ENCODE peak calls at places on chromosome 21, in nine cellular contexts. W, K, F, X, V, N, J, R and A are unnamed samples. For H3K4me1 and H3K27me3, the result is how much of the 10 kb centered on the place peaks cover.

GRCh38 chr21:33259428-33259827 is 6.7 kb upstream of the IL10RB start:
- DNase-seq in F (no peak), R (no peak), J (no peak), K (no peak), N (no peak), V (no peak), W (no peak), X (no peak), A (no peak)

GRCh38 chr21:34697826-34698225 is 29.0 kb downstream of the CLIC6 start:
- DNase-seq in W (no peak), X (no peak), K (no peak), N (no peak), V (peak), J (no peak), F (no peak), R (no peak), A (no peak)

GRCh38 chr21:16563795-16564194 is 834.0 kb downstream of the USP25 start:
- DNase-seq in N (no peak), X (no peak), V (peak), J (no peak), R (no peak), F (no peak), K (no peak), W (no peak), A (no peak)

GRCh38 chr21:36699026-36699545 is at the start of gene SIM2:
- DNase-seq in V (peak), K (no peak), N (no peak), W (no peak), J (no peak), R (no peak), F (no peak), X (no peak), A (no peak)

GRCh38 chr21:43808832-43809251 is 19.5 kb downstream of the RRP1 start:
- DNase-seq in R (no peak), W (no peak), N (no peak), K (no peak), X (no peak), J (no peak), V (no peak), F (no peak), A (no peak)

GRCh38 chr21:35408401-35408800 is 359.3 kb upstream of the RUNX1 start:
- DNase-seq in V (no peak), K (no peak), W (no peak), X (no peak), F (no peak), R (no peak), J (no peak), N (no peak), A (no peak)

GRCh38 chr21:17491716-17492414 is 21.0 kb upstream of the CXADR start:
- DNase-seq in R (no peak), F (no peak), W (no peak), X (no peak), J (no peak), K (no peak), V (peak), N (no peak), A (no peak)

GRCh38 chr21:36059823-36060158 is 535 bp downstream of the SETD4 start:
- DNase-seq in J (no peak), K (peak), R (no peak), X (no peak), F (no peak), V (no peak), N (peak), W (peak), A (peak)

GRCh38 chr21:44085491-44086321 is 21.5 kb upstream of the PWP2 start:
- DNase-seq in F (no peak), J (no peak), W (no peak), N (peak), V (no peak), X (no peak), R (no peak), K (no peak), A (peak)

GRCh38 chr21:35084869-35085268 is 35.8 kb upstream of the RUNX1 start:
- DNase-seq in J (no peak), W (no peak), R (no peak), K (no peak), X (no peak), N (no peak), V (no peak), F (no peak), A (no peak)

GRCh38 chr21:33264561-33264960 is 1.6 kb upstream of the IL10RB start:
- DNase-seq in V (no peak), N (no peak), F (no peak), W (no peak), X (no peak), K (no peak), R (no peak), J (no peak), A (no peak)

DNA sequence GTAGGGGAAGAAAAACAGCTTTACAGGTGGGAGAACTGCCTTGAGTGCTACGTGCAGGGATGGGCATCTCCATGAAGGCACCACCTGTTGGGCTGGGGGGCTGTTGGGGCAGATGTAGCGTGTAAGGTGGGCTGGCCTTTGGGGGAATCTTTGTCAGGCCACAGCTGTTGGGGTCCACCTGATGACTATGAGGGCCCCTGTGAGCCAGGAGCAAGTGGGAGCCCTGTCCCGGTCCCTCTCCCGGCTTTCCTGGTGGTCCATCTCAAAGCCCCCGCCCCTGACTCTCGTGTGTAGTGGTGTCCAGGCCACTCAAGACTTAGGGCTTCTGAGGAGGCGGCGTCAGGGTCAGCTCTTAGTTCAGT is 13.5 kb downstream of the SLC37A1 start:
- DNase-seq in F (no peak), K (no peak), J (no peak), N (no peak), V (no peak), X (no peak), W (no peak), R (no peak), A (no peak)
- H3K4me1 ChIP-seq in F (under half), K (half or more), J (under half), N (under half), V (under half), X (under half), W (under half), R (under half), A (under half)

GRCh38 chr21:41321908-41322495 is 5.4 kb downstream of the FAM3B start:
- DNase-seq in J (no peak), X (no peak), F (no peak), K (no peak), W (no peak), V (no peak), N (no peak), R (no peak), A (no peak)
- H3K27me3 ChIP-seq in J (under half), X (under half), F (under half), K (under half), W (under half), V (under half), N (half or more), R (under half), A (under half)

GRCh38 chr21:39168800-39169199 is 14.5 kb downstream of the PSMG1 start:
- DNase-seq in J (no peak), X (no peak), R (no peak), N (no peak), K (no peak), V (no peak), F (no peak), W (no peak), A (no peak)
- H3K4me1 ChIP-seq in J (under half), X (under half), R (under half), N (under half), K (under half), V (under half), F (under half), W (under half), A (under half)

GRCh38 chr21:42425603-42425985 is 21.9 kb downstream of the UBASH3A start:
- DNase-seq in J (no peak), V (no peak), R (no peak), W (no peak), N (no peak), K (no peak), F (no peak), X (no peak), A (no peak)

GRCh38 chr21:42424848-42425602 is 21.3 kb downstream of the UBASH3A start:
- DNase-seq in N (no peak), J (peak), R (peak), X (peak), W (no peak), V (no peak), F (no peak), K (peak), A (no peak)

GRCh38 chr21:42423685-42424084 is 20.0 kb downstream of the UBASH3A start:
- DNase-seq in F (no peak), R (no peak), J (no peak), K (no peak), N (no peak), X (no peak), W (no peak), V (no peak), A (no peak)

GRCh38 chr21:42421018-42421793 is 17.5 kb downstream of the UBASH3A start:
- DNase-seq in J (no peak), K (peak), F (no peak), N (no peak), V (no peak), X (no peak), R (no peak), W (no peak), A (no peak)

DNA sequence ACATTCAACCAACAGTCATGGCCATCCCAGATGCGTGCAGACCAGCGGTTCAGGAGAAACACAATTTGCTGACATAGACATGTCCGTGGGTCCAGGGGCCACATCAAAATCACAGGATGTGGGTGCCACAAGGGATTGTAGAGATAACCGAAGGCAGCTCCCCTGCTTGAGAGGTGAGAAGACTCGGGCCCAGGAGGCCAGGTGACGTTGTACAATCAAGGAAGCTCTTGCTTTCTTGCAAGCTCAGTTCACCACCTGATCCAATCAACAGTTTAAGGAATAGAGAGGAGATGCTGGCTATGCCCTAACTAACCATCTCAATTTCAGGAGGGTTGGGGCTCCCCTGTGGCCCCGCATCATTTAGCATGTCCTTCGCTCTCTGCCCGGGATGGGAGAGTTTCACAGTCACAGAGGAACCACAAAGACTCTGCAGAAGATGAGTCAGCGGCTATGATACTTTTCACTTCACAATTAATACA is 19.5 kb downstream of the UBASH3A start:
- DNase-seq in X (no peak), W (no peak), V (no peak), F (no peak), J (peak), R (no peak), K (peak), N (no peak), A (no peak)
- H3K27me3 ChIP-seq in X (under half), W (under half), V (under half), F (under half), J (under half), R (under half), K (under half), N (half or more), A (under half)

DNA sequence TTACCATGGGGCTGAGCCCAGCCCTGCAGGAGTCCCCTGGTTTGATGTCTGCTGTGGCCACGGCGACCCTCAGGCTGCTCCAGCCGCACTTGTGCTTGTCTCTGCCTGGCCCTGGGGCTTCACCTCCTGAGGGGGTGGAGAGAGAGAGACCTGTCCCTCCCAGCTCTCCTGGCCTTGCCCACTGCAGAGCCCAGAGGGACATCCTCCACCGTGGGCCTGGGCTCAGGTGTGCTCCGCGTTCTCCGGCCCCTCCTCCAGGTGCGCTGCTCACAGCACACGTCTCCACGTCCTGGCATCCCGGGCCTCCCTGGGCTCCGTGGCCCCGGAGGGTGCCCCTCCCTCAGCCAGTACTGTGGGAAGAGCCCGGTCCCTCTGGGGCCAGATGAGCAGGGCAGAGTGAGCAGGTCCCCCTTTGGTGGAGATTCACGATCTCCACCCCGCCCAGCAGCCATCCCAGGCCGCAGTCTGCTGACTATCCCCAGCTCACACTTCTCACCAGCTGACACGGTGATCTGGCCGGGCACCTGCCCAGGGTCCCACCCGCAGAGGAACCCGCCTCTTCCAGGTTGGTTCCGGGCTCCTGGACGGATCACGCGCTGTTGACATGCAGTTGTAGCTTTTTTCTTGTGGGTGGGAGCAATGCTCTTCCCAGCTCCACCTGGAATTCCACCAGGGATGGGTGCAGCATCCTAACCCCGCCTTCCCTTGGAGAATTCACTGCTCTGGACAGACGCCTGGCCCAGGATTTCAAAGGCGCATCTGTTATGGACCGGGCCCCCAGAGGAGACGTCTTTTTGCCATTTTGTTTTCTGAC is 41.8 kb upstream of the POFUT2 start:
- DNase-seq in V (peak), R (no peak), W (no peak), X (no peak), J (no peak), N (peak), F (no peak), K (no peak), A (peak)
- H3K4me1 ChIP-seq in V (under half), R (under half), W (under half), X (under half), J (under half), N (under half), F (under half), K (under half), A (under half)

GRCh38 chr21:42370894-42371654 is 4.7 kb upstream of the TFF1 start:
- DNase-seq in N (no peak), J (no peak), X (no peak), W (no peak), F (no peak), R (no peak), V (no peak), K (no peak), A (no peak)
- H3K27me3 ChIP-seq in N (half or more), J (under half), X (under half), W (under half), F (under half), R (under half), V (under half), K (under half), A (under half)

DNA sequence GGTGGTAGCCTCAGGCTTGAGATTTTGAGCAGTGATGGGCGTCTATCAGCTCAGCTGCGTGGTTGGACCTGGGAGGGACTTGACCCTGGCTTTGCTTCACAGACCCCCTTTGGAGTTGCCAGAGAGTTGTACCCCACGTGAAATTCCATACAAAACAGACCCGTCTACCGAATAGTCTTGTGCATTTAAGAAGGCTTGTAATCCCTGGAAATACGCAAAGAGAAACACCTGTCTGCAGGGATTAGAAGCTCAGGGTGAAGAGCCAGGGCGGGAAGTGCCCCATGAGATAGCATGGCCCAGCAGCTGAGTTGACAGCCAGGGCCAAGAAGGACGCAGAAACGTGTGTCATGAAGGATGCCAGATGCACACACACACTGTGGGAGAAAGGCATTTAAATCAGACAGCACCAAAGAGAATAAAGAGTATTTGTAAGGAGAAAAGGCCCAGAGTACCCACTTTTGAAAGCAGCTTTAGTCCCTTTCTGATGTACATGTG is 46.5 kb downstream of the PCP4 start:
- DNase-seq in F (no peak), N (no peak), V (no peak), J (no peak), R (no peak), X (no peak), W (no peak), K (no peak), A (no peak)
- H3K4me1 ChIP-seq in F (under half), N (under half), V (under half), J (under half), R (under half), X (under half), W (under half), K (under half), A (under half)